ENCODE peak calls at places on chromosomes 2 and 18, in eight cellular contexts. G, K, O, E, P, D, Q and U are unnamed samples.

GRCh38 chr2:223166975-223167650 is 115.1 kb downstream of the KCNE4 start:
- DNase-seq in G (no peak), K (no peak), O (no peak), E (no peak), P (peak; percentile 38), D (no peak), Q (no peak), U (no peak)

GRCh38 chr2:212021947-212022346 is 516.7 kb downstream of the ERBB4 start:
- DNase-seq in G (no peak), K (no peak), O (no peak), E (no peak), P (no peak), D (no peak), Q (no peak), U (no peak)

GRCh38 chr2:182355815-182356214 is 71.0 kb downstream of the PDE1A start:
- DNase-seq in G (no peak), K (no peak), O (no peak), E (no peak), P (no peak), D (no peak), Q (no peak), U (no peak)

GRCh38 chr2:39718483-39718882 is 52.8 kb downstream of the TMEM178A start:
- DNase-seq in G (no peak), K (no peak), O (no peak), E (no peak), P (no peak), D (no peak), Q (no peak), U (no peak)

GRCh38 chr2:201171259-201171814 is 11.6 kb upstream of the CASP10 start:
- DNase-seq in G (no peak), K (no peak), O (no peak), E (no peak), P (no peak), D (no peak), Q (no peak), U (no peak)

GRCh38 chr2:212428685-212429480 is 109.7 kb downstream of the ERBB4 start:
- DNase-seq in G (no peak), K (no peak), O (no peak), E (no peak), P (no peak), D (no peak), Q (no peak), U (no peak)

GRCh38 chr2:40371525-40372277 is 80.2 kb downstream of the SLC8A1 start:
- DNase-seq in G (peak; percentile 18), K (no peak), O (peak; percentile 47), E (no peak), P (no peak), D (no peak), Q (no peak), U (no peak)

GRCh38 chr2:239307921-239308620 is 92.7 kb downstream of the HDAC4 start:
- DNase-seq in G (no peak), K (no peak), O (no peak), E (no peak), P (no peak), D (no peak), Q (no peak), U (no peak)

GRCh38 chr2:42877936-42878335 is 85.6 kb upstream of the HAAO start:
- DNase-seq in G (no peak), K (no peak), O (no peak), E (no peak), P (no peak), D (no peak), Q (no peak), U (no peak)

GRCh38 chr2:165572155-165572554 is 102.7 kb downstream of the CSRNP3 start:
- DNase-seq in G (no peak), K (no peak), O (peak; percentile 24), E (peak; percentile 22), P (peak; percentile 58), D (no peak), Q (no peak), U (no peak)

GRCh38 chr2:185780890-185781289 is 42.3 kb downstream of the FSIP2 start:
- DNase-seq in G (no peak), K (no peak), O (no peak), E (no peak), P (no peak), D (no peak), Q (no peak), U (no peak)

GRCh38 chr18:62445386-62445917 is 77.4 kb upstream of the ZCCHC2 start:
- DNase-seq in G (no peak), K (no peak), O (no peak), E (no peak), P (no peak), D (no peak), Q (no peak), U (no peak)

GRCh38 chr18:70380915-70381896 is 92.4 kb downstream of the SOCS6 start:
- DNase-seq in G (peak; percentile 12), K (peak; percentile 36), O (peak; percentile 34), E (peak; percentile 42), P (no peak), D (no peak), Q (peak; percentile 52), U (no peak)

GRCh38 chr2:175154670-175155082 is 13.3 kb downstream of the ATF2 start:
- DNase-seq in G (no peak), K (no peak), O (no peak), E (no peak), P (no peak), D (no peak), Q (no peak), U (peak; percentile 22)

GRCh38 chr2:28095622-28096021 is 205.1 kb downstream of the BABAM2 start:
- DNase-seq in G (no peak), K (no peak), O (no peak), E (no peak), P (no peak), D (no peak), Q (no peak), U (no peak)

GRCh38 chr2:200257570-200257969 is 48.9 kb upstream of the SPATS2L start:
- DNase-seq in G (no peak), K (no peak), O (no peak), E (no peak), P (no peak), D (no peak), Q (peak; percentile 74), U (no peak)

GRCh38 chr2:42770288-42771131 is 6.6 kb upstream of the OXER1 start:
- DNase-seq in G (peak; percentile 74), K (no peak), O (peak; percentile 42), E (peak; percentile 29), P (peak; percentile 52), D (no peak), Q (peak; percentile 40), U (peak; percentile 63)

GRCh38 chr18:79926715-79927596 is 24.5 kb downstream of the SLC66A2 start:
- DNase-seq in G (peak; percentile 21), K (no peak), O (no peak), E (no peak), P (no peak), D (no peak), Q (no peak), U (no peak)

GRCh38 chr2:84458436-84459027 is 548 bp downstream of the SUCLG1 start:
- DNase-seq in G (no peak), K (peak; percentile 7), O (no peak), E (no peak), P (peak; percentile 37), D (no peak), Q (no peak), U (peak; percentile 38)

GRCh38 chr2:47002480-47003381 is 87.1 kb upstream of the MCFD2 start:
- DNase-seq in G (no peak), K (no peak), O (peak; percentile 50), E (peak; percentile 57), P (no peak), D (peak; percentile 41), Q (no peak), U (no peak)

GRCh38 chr2:85852979-85853498 is 35.8 kb downstream of the ST3GAL5 start:
- DNase-seq in G (no peak), K (no peak), O (no peak), E (no peak), P (peak; percentile 25), D (no peak), Q (peak; percentile 2), U (no peak)

GRCh38 chr2:121212661-121213325 is 72.2 kb downstream of the TFCP2L1 start:
- DNase-seq in G (no peak), K (no peak), O (no peak), E (no peak), P (no peak), D (peak; percentile 61), Q (no peak), U (no peak)

GRCh38 chr2:158894572-158894971 is 73.9 kb upstream of the TANC1 start:
- DNase-seq in G (no peak), K (no peak), O (no peak), E (no peak), P (no peak), D (no peak), Q (no peak), U (no peak)
- TF ChIP-seq CTCF in G (no peak), K (no peak), O (no peak), E (peak; percentile 44), P (peak; percentile 10), D (no peak), Q (no peak), U (no peak)

DNA sequence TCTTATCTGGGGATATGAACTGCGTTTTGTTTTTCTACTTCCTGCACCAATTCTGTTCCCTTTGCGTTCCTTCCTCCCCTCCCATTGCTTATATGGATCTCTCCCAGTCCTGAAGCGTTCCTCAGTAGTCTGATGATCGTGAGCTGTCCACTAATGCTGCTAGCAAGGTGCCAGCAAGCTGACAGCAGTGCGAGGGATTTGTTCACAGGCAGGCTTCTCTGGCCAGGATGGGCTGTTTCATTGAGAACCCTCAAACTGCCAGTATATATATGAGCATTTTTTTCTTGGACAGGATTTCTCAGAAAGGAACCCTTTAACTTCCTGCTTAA is 40.1 kb downstream of the GTF3C3 start:
- DNase-seq in G (no peak), K (no peak), O (no peak), E (no peak), P (no peak), D (no peak), Q (no peak), U (no peak)
- TF ChIP-seq CTCF in G (no peak), K (no peak), O (no peak), E (no peak), P (no peak), D (no peak), Q (no peak), U (no peak)

GRCh38 chr2:210956101-210956500 is 399.7 kb downstream of the CPS1 start:
- DNase-seq in G (no peak), K (no peak), O (no peak), E (no peak), P (no peak), D (no peak), Q (no peak), U (no peak)
- TF ChIP-seq CTCF in G (no peak), K (no peak), O (no peak), E (no peak), P (no peak), D (no peak), Q (no peak), U (no peak)

DNA sequence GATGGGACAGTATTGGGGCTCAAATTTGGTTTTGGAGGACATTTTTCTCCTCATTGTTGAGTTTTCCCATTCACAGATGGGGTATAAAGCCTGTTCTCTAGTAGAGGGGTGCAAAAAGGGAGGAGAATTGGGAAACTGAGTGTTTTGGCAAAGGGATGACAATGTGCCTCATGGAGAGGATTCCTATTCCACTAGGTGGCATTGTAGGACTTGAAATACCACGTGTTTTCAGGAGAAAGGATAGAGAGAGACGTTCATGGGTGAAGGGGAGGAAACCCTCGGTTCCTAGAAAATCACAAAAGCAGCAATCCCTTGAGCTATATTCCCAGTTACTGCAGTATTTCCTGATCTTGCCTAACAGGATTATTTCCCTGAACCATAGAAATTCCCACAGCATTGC is 113.7 kb upstream of the SRD5A2 start:
- DNase-seq in G (no peak), K (no peak), O (no peak), E (no peak), P (peak; percentile 29), D (no peak), Q (no peak), U (no peak)
- TF ChIP-seq CTCF in G (no peak), K (no peak), O (no peak), E (peak; percentile 20), P (peak; percentile 64), D (no peak), Q (no peak), U (no peak)